ENCODE peak calls at places on chromosomes 5 and 9, in six cellular contexts. O is activated CD4-positive, alpha-beta T cell treated with anti-CD3 and anti-CD28 coated beads, Interleukin-2, amount 50 U/mL, for 1 hour; T is T1000; V is GM04503; P is Peyer's patch; A is foreskin keratinocyte. D is an unnamed sample.

GRCh38 chr9:35686222-35687203 is 3.2 kb downstream of the TPM2 start:
- DNase-seq in V (no peak), T (no peak), A (no peak), O (no peak), P (no peak), D (no peak)

GRCh38 chr9:136664799-136665082 is 2.0 kb downstream of the EGFL7 start:
- DNase-seq in P (no peak), A (no peak), O (no peak), T (no peak), V (no peak), D (no peak)

GRCh38 chr5:38370341-38371100 is 112.2 kb downstream of the EGFLAM start:
- DNase-seq in V (no peak), T (no peak), O (no peak), A (no peak), P (no peak), D (no peak)

GRCh38 chr5:61822584-61822983 is 483.4 kb upstream of the KIF2A start:
- DNase-seq in P (no peak), T (no peak), V (no peak), A (no peak), O (no peak), D (no peak)

GRCh38 chr9:4303002-4303401 is 3.1 kb upstream of the GLIS3 start:
- DNase-seq in P (no peak), A (no peak), V (no peak), T (no peak), O (no peak), D (no peak)

GRCh38 chr5:72559866-72560766 is 52.9 kb upstream of the ZNF366 start:
- DNase-seq in T (no peak), O (no peak), V (no peak), P (no peak), A (peak), D (no peak)

GRCh38 chr5:94218374-94218773 is 400.0 kb downstream of the KIAA0825 start:
- DNase-seq in T (peak), P (no peak), A (peak), V (peak), O (no peak), D (no peak)

GRCh38 chr9:4371108-4371507 is 71.2 kb upstream of the GLIS3 start:
- DNase-seq in P (no peak), A (peak), V (peak), O (no peak), T (peak), D (no peak)

GRCh38 chr5:173010547-173011464 is 27.2 kb downstream of the ATP6V0E1 start:
- DNase-seq in T (no peak), O (no peak), P (no peak), A (no peak), V (no peak), D (no peak)

GRCh38 chr5:2813678-2814077 is 62.2 kb upstream of the IRX2 start:
- DNase-seq in P (no peak), A (no peak), O (no peak), T (no peak), V (no peak), D (no peak)

GRCh38 chr9:137441289-137441934 is at the start of gene ENTPD8:
- DNase-seq in O (no peak), T (no peak), V (no peak), P (peak), A (no peak), D (peak)

GRCh38 chr5:165620394-165620793 is 2115.0 kb downstream of the MAT2B start:
- DNase-seq in A (no peak), P (no peak), V (no peak), T (no peak), O (no peak), D (no peak)

GRCh38 chr9:69946800-69947437 is 96.7 kb upstream of the MAMDC2 start:
- DNase-seq in P (no peak), O (no peak), V (peak), T (no peak), A (peak), D (no peak)

GRCh38 chr5:18527017-18527416 is 892.8 kb downstream of the TAF11L14 start:
- DNase-seq in P (no peak), O (no peak), A (no peak), V (no peak), T (no peak), D (no peak)

GRCh38 chr5:173670130-173670591 is 53.7 kb upstream of the BOD1 start:
- DNase-seq in A (no peak), T (no peak), P (no peak), V (no peak), O (no peak), D (no peak)

GRCh38 chr5:54671111-54671531 is 153.6 kb downstream of the SNX18 start:
- DNase-seq in P (no peak), A (peak), T (no peak), O (no peak), V (no peak), D (no peak)

GRCh38 chr5:129271309-129271708 is 176.8 kb downstream of the ISOC1 start:
- DNase-seq in A (peak), V (no peak), P (no peak), T (no peak), O (no peak), D (no peak)

GRCh38 chr9:127853312-127854168 is 918 bp downstream of the ENG start:
- DNase-seq in P (no peak), A (no peak), V (no peak), O (no peak), T (no peak), D (no peak)

GRCh38 chr5:11851402-11851801 is 52.8 kb downstream of the CTNND2 start:
- DNase-seq in T (no peak), O (no peak), A (peak), P (no peak), V (no peak), D (no peak)

D was measured in NCI-H1436.